ENCODE peak calls at places on chromosomes 1 and 21, in ten cellular contexts. Y is HCT116, F is GM23338, J is endothelial cell of umbilical vein, D is GM12878, P is stomach, U is HepG2, H is breast epithelium, N is SK-N-SH, L is sigmoid colon. Q is an unnamed sample. For H3K4me1, the result is how much of the 10 kb centered on the place peaks cover.

GRCh38 chr1:247337250-247337746 is 5.6 kb upstream of the ZNF496 start:
- DNase-seq in F (no peak), H (no peak), N (no peak), L (no peak), D (no peak), J (no peak), P (no peak), U (no peak), Y (no peak), Q (no peak)

GRCh38 chr1:9439074-9439761 is 100.0 kb upstream of the SLC25A33 start:
- DNase-seq in H (no peak), D (no peak), U (peak), F (no peak), P (peak), L (no peak), J (peak), N (no peak), Y (no peak), Q (no peak)

GRCh38 chr1:38489844-38490270 is 369.7 kb downstream of the RRAGC start:
- DNase-seq in F (peak), H (no peak), N (peak), L (no peak), J (peak), U (peak), P (no peak), D (no peak), Y (peak), Q (peak)

GRCh38 chr1:231214918-231215675 is 25.9 kb upstream of the GNPAT start:
- DNase-seq in H (no peak), J (no peak), N (no peak), F (no peak), P (no peak), L (no peak), U (no peak), Y (no peak), D (no peak), Q (peak)

GRCh38 chr1:20711285-20712209 is 6.3 kb downstream of the KIF17 start:
- DNase-seq in H (no peak), Y (no peak), L (no peak), P (no peak), N (peak), F (peak), D (no peak), J (no peak), U (no peak), Q (no peak)

GRCh38 chr1:2349821-2350220 is 41.5 kb downstream of the MORN1 start:
- DNase-seq in P (no peak), F (no peak), N (no peak), Y (no peak), H (no peak), L (peak), D (no peak), J (no peak), U (no peak), Q (peak)

GRCh38 chr1:48560114-48560513 is 88.1 kb upstream of the SPATA6 start:
- DNase-seq in Y (no peak), D (no peak), N (no peak), H (no peak), J (no peak), P (no peak), F (no peak), U (no peak), L (no peak), Q (no peak)

GRCh38 chr1:101135526-101135925 is 101.3 kb upstream of the S1PR1 start:
- DNase-seq in U (no peak), H (no peak), J (no peak), N (no peak), D (no peak), L (no peak), Y (no peak), F (no peak), P (no peak), Q (no peak)

GRCh38 chr1:53313556-53313955 is 14.3 kb downstream of the LRP8 start:
- DNase-seq in H (no peak), Y (no peak), N (no peak), J (no peak), P (no peak), U (no peak), F (no peak), L (no peak), D (no peak), Q (no peak)

GRCh38 chr1:39590546-39590945 is 14.0 kb upstream of the PABPC4 start:
- DNase-seq in N (no peak), U (no peak), H (no peak), D (no peak), L (no peak), Y (no peak), F (no peak), J (no peak), P (no peak), Q (no peak)

GRCh38 chr1:204206121-204206520 is 7.7 kb downstream of the GOLT1A start:
- DNase-seq in F (peak), D (no peak), Y (no peak), H (no peak), U (no peak), J (peak), N (no peak), P (no peak), L (no peak), Q (no peak)

GRCh38 chr1:31346882-31347281 is 26.0 kb downstream of the FABP3 start:
- DNase-seq in P (no peak), H (no peak), F (no peak), J (no peak), N (no peak), D (no peak), L (no peak), U (no peak), Y (no peak), Q (no peak)

GRCh38 chr1:8871539-8871935 is 6.9 kb downstream of the ENO1 start:
- DNase-seq in L (no peak), F (peak), Y (no peak), D (no peak), H (no peak), P (no peak), U (no peak), N (no peak), J (no peak), Q (no peak)

GRCh38 chr1:180133193-180133592 is 21.5 kb upstream of the QSOX1 start:
- DNase-seq in L (no peak), F (no peak), D (no peak), J (no peak), H (no peak), N (no peak), P (no peak), Y (no peak), U (peak), Q (no peak)

GRCh38 chr1:110239491-110240430 is 29.6 kb downstream of the KCNC4 start:
- DNase-seq in P (no peak), Y (no peak), H (no peak), D (no peak), J (peak), F (no peak), L (peak), N (no peak), U (no peak), Q (peak)

GRCh38 chr1:20386682-20387081 is 96.0 kb downstream of the VWA5B1 start:
- DNase-seq in L (peak), D (no peak), N (peak), U (no peak), H (no peak), F (peak), J (no peak), P (no peak), Y (no peak), Q (peak)

GRCh38 chr1:197598935-197599334 is 176.3 kb downstream of the DENND1B start:
- DNase-seq in J (no peak), H (no peak), F (no peak), Y (no peak), P (no peak), L (no peak), U (no peak), D (no peak), N (no peak), Q (no peak)

GRCh38 chr1:161258439-161259386 is at the start of gene PCP4L1:
- DNase-seq in F (peak), P (peak), L (peak), N (peak), U (no peak), Y (no peak), D (no peak), H (peak), J (peak), Q (peak)

GRCh38 chr21:44024895-44025353 is 12.8 kb downstream of the TRAPPC10 start:
- DNase-seq in H (peak), P (no peak), N (no peak), F (peak), L (peak), J (peak), Y (no peak), D (no peak), U (no peak), Q (no peak)

GRCh38 chr1:185880779-185881333 is 146.7 kb downstream of the HMCN1 start:
- DNase-seq in L (no peak), F (no peak), U (no peak), J (no peak), D (no peak), P (no peak), Y (no peak), H (no peak), N (no peak), Q (peak)

GRCh38 chr1:14630986-14631385 is 32.5 kb downstream of the KAZN start:
- DNase-seq in P (no peak), H (no peak), J (no peak), F (no peak), Y (no peak), D (no peak), U (no peak), N (no peak), L (no peak), Q (no peak)

GRCh38 chr21:36966846-36967657 is 583 bp upstream of the HLCS start:
- DNase-seq in Y (no peak), L (no peak), D (no peak), P (no peak), N (no peak), J (peak), U (no peak), H (no peak), F (no peak), Q (peak)

GRCh38 chr1:75100481-75101092 is 33.6 kb upstream of the LHX8 start:
- DNase-seq in D (no peak), H (no peak), F (no peak), P (no peak), U (no peak), L (no peak), Y (no peak), J (no peak), N (no peak), Q (no peak)

GRCh38 chr1:227214170-227214569 is 104.1 kb downstream of the CDC42BPA start:
- DNase-seq in Y (no peak), U (no peak), L (no peak), F (no peak), H (no peak), D (no peak), J (no peak), N (no peak), P (no peak), Q (no peak)

GRCh38 chr21:35044128-35044527 is 5.0 kb downstream of the RUNX1 start:
- DNase-seq in J (no peak), P (no peak), Y (no peak), D (no peak), F (no peak), H (no peak), U (no peak), L (no peak), N (no peak), Q (no peak)

GRCh38 chr1:157673008-157673407 is 27.6 kb downstream of the FCRL3 start:
- DNase-seq in D (no peak), J (no peak), P (no peak), U (no peak), F (no peak), N (no peak), H (no peak), Y (no peak), L (no peak), Q (no peak)

GRCh38 chr1:157671895-157672294 is 28.7 kb downstream of the FCRL3 start:
- DNase-seq in U (no peak), F (no peak), N (no peak), H (no peak), D (no peak), L (no peak), Y (no peak), P (no peak), J (no peak), Q (no peak)
- TF ChIP-seq POLR2AphosphoS5 in U (no peak), F (no peak), N (no peak), H (no peak), D (no peak), L (no peak), Y (no peak), P (no peak), J (no peak), Q (no peak)

GRCh38 chr1:162694911-162695310 is 62.6 kb downstream of the DDR2 start:
- DNase-seq in H (no peak), U (no peak), N (no peak), P (no peak), L (no peak), Y (no peak), F (no peak), D (no peak), J (no peak), Q (no peak)
- H3K4me1 ChIP-seq in H (under half), U (under half), N (half or more), P (under half), L (half or more), Y (under half), F (under half), D (under half), J (under half), Q (under half)

DNA sequence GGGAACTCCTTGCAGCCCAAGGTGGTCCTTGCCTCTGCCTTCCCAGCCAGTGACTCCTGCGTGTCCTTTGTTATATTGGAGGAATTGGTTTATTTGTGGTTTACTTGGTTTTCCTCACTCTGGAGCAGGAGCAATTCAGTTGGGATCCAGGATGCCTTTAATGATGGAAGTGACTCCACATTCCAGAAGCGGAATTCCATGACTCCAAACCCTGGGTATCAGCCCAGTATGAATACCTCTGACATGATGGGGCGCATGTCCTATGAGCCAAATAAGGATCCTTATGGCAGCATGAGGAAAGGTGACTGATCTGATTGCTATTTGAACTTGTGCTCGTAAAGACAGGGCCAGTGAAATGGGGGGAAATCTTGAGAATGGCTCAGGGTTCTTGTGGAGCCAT is 15.1 kb upstream of the PIGV start:
- DNase-seq in D (no peak), N (no peak), U (no peak), F (no peak), Y (no peak), J (peak), H (peak), P (no peak), L (no peak), Q (no peak)
- TF ChIP-seq POLR2AphosphoS5 in D (no peak), N (peak), U (no peak), F (no peak), Y (peak), J (no peak), H (no peak), P (no peak), L (peak), Q (no peak)

GRCh38 chr1:153636312-153636711 is 2.4 kb downstream of the CHTOP start:
- DNase-seq in Y (no peak), N (no peak), J (no peak), P (no peak), L (no peak), F (no peak), H (no peak), U (no peak), D (no peak), Q (no peak)

GRCh38 chr1:153642161-153642560 is 8.3 kb downstream of the CHTOP start:
- DNase-seq in P (no peak), U (no peak), N (no peak), L (no peak), D (no peak), Y (no peak), H (no peak), F (no peak), J (no peak), Q (no peak)

GRCh38 chr1:153640873-153641272 is 7.0 kb downstream of the CHTOP start:
- DNase-seq in P (no peak), F (no peak), D (no peak), H (no peak), N (no peak), L (no peak), J (no peak), U (no peak), Y (no peak), Q (no peak)

GRCh38 chr1:153638261-153638660 is 4.4 kb downstream of the CHTOP start:
- DNase-seq in D (no peak), Y (no peak), J (no peak), N (no peak), P (no peak), H (no peak), L (no peak), U (no peak), F (no peak), Q (no peak)

DNA sequence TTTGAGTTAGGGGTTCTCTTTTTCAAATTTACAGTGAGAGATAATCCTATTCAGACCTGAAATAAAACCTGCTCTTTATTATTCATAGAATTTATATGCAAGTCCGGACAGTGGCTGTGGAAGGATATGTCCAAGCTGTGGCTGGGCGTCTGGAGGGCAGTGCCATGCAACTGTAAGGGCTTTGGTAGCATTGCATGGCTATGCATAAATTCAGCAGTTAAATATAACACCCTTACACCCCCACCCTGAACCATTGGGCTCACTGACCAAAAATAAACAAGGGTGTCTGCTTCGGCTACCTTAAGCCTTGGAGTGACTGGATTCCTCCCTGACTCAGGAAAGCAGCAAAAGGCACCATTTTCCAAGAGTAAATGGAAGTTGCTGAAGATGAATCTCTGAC is 5.4 kb downstream of the CHTOP start:
- DNase-seq in N (no peak), L (no peak), H (no peak), P (no peak), D (no peak), Y (no peak), U (no peak), J (no peak), F (no peak), Q (no peak)
- H3K4me1 ChIP-seq in N (under half), L (under half), H (under half), P (under half), D (under half), Y (under half), U (under half), J (under half), F (under half), Q (half or more)

GRCh38 chr1:164763098-164763497 is 204.1 kb downstream of the PBX1 start:
- DNase-seq in D (no peak), L (no peak), U (no peak), H (no peak), N (no peak), Y (no peak), P (no peak), F (no peak), J (no peak), Q (no peak)

GRCh38 chr1:164760585-164760968 is 201.6 kb downstream of the PBX1 start:
- DNase-seq in F (no peak), D (no peak), N (no peak), J (no peak), Y (no peak), U (no peak), H (no peak), L (no peak), P (no peak), Q (no peak)

GRCh38 chr1:164759144-164759920 is 200.3 kb downstream of the PBX1 start:
- DNase-seq in H (no peak), U (no peak), F (peak), N (no peak), L (no peak), P (no peak), D (no peak), Y (no peak), J (no peak), Q (no peak)

GRCh38 chr1:164757627-164758026 is 198.6 kb downstream of the PBX1 start:
- DNase-seq in U (no peak), P (no peak), N (no peak), J (no peak), H (no peak), F (no peak), L (no peak), D (no peak), Y (no peak), Q (no peak)

GRCh38 chr1:164759945-164760584 is 201.1 kb downstream of the PBX1 start:
- DNase-seq in Y (no peak), U (no peak), L (no peak), P (no peak), D (no peak), F (no peak), H (no peak), J (no peak), N (no peak), Q (no peak)
- TF ChIP-seq POLR2AphosphoS5 in Y (no peak), U (no peak), L (no peak), P (no peak), D (no peak), F (no peak), H (no peak), J (no peak), N (no peak), Q (no peak)

DNA sequence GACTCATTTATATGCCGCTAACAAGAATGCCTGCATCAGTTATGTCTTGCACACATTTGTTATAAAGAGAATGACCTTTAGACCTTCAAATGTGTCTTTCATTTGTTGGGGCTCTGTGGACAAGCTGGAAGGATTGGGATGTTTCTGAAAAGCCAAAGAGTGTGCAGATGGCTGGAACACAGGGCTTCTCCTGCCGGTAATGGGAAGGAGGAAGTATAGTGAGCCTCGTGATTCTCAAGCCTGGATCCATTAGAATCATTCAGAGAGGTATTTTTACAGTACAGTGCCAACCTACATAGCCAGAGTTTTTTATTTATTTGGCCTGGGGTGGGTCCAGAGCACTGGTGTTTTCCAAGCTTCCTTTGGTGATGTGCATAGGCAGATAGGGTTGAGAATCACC is 40.6 kb upstream of the ATP1A1 start:
- DNase-seq in F (no peak), J (no peak), D (no peak), U (no peak), P (no peak), H (no peak), N (no peak), L (no peak), Y (no peak), Q (no peak)
- H3K4me1 ChIP-seq in F (under half), J (under half), D (under half), U (half or more), P (under half), H (under half), N (under half), L (under half), Y (under half), Q (under half)

GRCh38 chr1:94237291-94238226 is at the start of gene ARHGAP29:
- DNase-seq in F (peak), H (peak), L (peak), U (peak), J (peak), D (no peak), P (peak), Y (peak), N (peak), Q (peak)

GRCh38 chr1:94236021-94236491 is 1.3 kb downstream of the ARHGAP29 start:
- DNase-seq in H (no peak), N (peak), L (no peak), U (no peak), Y (no peak), F (peak), P (no peak), D (no peak), J (no peak), Q (no peak)

GRCh38 chr1:94234615-94235014 is 2.8 kb downstream of the ARHGAP29 start:
- DNase-seq in U (no peak), P (no peak), H (no peak), F (no peak), J (no peak), Y (no peak), L (no peak), D (no peak), N (no peak), Q (no peak)

GRCh38 chr1:94235189-94236020 is 2.0 kb downstream of the ARHGAP29 start:
- DNase-seq in P (no peak), D (no peak), J (no peak), L (no peak), Y (no peak), N (no peak), H (no peak), F (no peak), U (no peak), Q (no peak)

DNA sequence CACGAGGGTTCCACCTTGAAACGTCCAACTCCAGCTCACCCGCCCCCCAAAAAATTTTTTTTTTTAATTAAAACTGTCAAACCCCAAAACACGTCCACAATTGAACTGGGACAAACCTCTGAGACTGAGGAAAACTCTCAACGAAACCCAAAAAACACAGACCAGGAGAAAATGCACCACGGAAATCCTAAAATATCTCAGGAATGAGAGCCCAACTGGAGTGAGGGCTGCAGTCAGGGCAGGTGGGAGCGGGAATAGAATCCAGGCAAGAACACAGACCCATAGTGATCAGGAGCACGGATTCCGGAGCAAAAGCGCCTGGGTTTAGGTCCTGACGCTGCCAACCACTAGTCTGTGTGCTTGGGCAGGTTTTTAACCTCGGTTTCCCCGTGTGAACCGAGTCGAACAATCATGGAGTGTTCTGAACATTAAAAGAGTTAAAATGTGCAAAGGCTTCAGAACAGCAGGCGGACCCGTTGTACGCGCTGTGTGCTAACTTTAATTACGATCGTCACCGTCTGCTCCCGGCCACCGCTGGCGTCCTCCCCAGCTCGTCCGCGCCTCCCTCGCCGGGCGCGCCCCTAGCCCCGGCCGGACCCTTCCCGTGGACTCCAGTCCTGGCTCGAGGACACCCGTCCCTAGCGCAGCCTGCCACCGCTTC is 624 bp downstream of the ARHGAP29 start:
- DNase-seq in Y (no peak), J (no peak), H (peak), P (peak), D (no peak), U (no peak), L (peak), F (peak), N (no peak), Q (no peak)
- TF ChIP-seq POLR2AphosphoS5 in Y (peak), J (no peak), H (no peak), P (no peak), D (no peak), U (no peak), L (peak), F (no peak), N (no peak), Q (no peak)